ENCODE peak calls at places on chromosomes 5 and 9, in seven cellular contexts. Q is psoas muscle, I is small intestine, M is hepatocyte, U is tibial artery, Y is WERI-Rb-1, C is body of pancreas. T is an unnamed sample.

GRCh38 chr5:76175051-76175666 is 92.0 kb downstream of the SV2C start:
- DNase-seq in Q (no peak), I (peak; percentile 71), M (peak; percentile 72), U (no peak), Y (peak; percentile 75), C (peak; percentile 65), T (peak; percentile 84)

GRCh38 chr5:170430871-170431437 is 41.8 kb upstream of the KCNMB1 start:
- DNase-seq in Q (no peak), I (no peak), M (peak; percentile 28), U (no peak), Y (no peak), C (no peak), T (no peak)

GRCh38 chr5:110817437-110817836 is 78.6 kb downstream of the SLC25A46 start:
- DNase-seq in Q (no peak), I (no peak), M (no peak), U (no peak), Y (no peak), C (no peak), T (no peak)

GRCh38 chr5:150285114-150285513 is 4.5 kb downstream of the CAMK2A start:
- DNase-seq in Q (no peak), I (no peak), M (no peak), U (no peak), Y (no peak), C (no peak), T (no peak)

GRCh38 chr5:113156271-113156878 is 179.8 kb downstream of the DCP2 start:
- DNase-seq in Q (no peak), I (no peak), M (no peak), U (no peak), Y (no peak), C (no peak), T (no peak)

GRCh38 chr9:91162311-91162710 is 199.4 kb downstream of the AUH start:
- DNase-seq in Q (no peak), I (no peak), M (no peak), U (no peak), Y (no peak), C (no peak), T (no peak)

GRCh38 chr5:58462623-58463230 is 2.8 kb upstream of the PLK2 start:
- DNase-seq in Q (no peak), I (peak; percentile 77), M (peak; percentile 68), U (peak; percentile 28), Y (peak; percentile 22), C (peak; percentile 40), T (peak; percentile 24)

GRCh38 chr9:126411225-126411947 is 84.8 kb downstream of the MVB12B start:
- DNase-seq in Q (no peak), I (peak; percentile 35), M (no peak), U (no peak), Y (no peak), C (no peak), T (no peak)

GRCh38 chr5:62149894-62150293 is 156.1 kb upstream of the KIF2A start:
- DNase-seq in Q (no peak), I (no peak), M (no peak), U (no peak), Y (no peak), C (no peak), T (no peak)

GRCh38 chr9:105233836-105234235 is 10.6 kb upstream of the SLC44A1 start:
- DNase-seq in Q (no peak), I (no peak), M (no peak), U (no peak), Y (no peak), C (no peak), T (no peak)

GRCh38 chr5:41270423-41271251 is 57.3 kb upstream of the C6 start:
- DNase-seq in Q (no peak), I (peak; percentile 78), M (peak; percentile 68), U (peak; percentile 41), Y (peak; percentile 25), C (peak; percentile 64), T (peak; percentile 6)

GRCh38 chr5:95859327-95860060 is 37.0 kb upstream of the GLRX start:
- DNase-seq in Q (no peak), I (no peak), M (peak; percentile 54), U (no peak), Y (no peak), C (peak; percentile 43), T (no peak)

GRCh38 chr9:134320916-134321570 is 5.2 kb upstream of the RXRA start:
- DNase-seq in Q (peak; percentile 57), I (peak; percentile 42), M (peak; percentile 74), U (peak; percentile 19), Y (no peak), C (peak; percentile 24), T (peak; percentile 69)

GRCh38 chr9:134318481-134318891 is 7.8 kb upstream of the RXRA start:
- DNase-seq in Q (peak; percentile 41), I (no peak), M (no peak), U (no peak), Y (no peak), C (peak; percentile 11), T (no peak)

GRCh38 chr9:134318941-134319305 is 7.3 kb upstream of the RXRA start:
- DNase-seq in Q (peak; percentile 31), I (no peak), M (no peak), U (no peak), Y (no peak), C (no peak), T (no peak)

GRCh38 chr9:134320195-134320885 is 5.9 kb upstream of the RXRA start:
- DNase-seq in Q (peak; percentile 41), I (no peak), M (peak; percentile 48), U (no peak), Y (no peak), C (peak; percentile 8), T (peak; percentile 61)

DNA sequence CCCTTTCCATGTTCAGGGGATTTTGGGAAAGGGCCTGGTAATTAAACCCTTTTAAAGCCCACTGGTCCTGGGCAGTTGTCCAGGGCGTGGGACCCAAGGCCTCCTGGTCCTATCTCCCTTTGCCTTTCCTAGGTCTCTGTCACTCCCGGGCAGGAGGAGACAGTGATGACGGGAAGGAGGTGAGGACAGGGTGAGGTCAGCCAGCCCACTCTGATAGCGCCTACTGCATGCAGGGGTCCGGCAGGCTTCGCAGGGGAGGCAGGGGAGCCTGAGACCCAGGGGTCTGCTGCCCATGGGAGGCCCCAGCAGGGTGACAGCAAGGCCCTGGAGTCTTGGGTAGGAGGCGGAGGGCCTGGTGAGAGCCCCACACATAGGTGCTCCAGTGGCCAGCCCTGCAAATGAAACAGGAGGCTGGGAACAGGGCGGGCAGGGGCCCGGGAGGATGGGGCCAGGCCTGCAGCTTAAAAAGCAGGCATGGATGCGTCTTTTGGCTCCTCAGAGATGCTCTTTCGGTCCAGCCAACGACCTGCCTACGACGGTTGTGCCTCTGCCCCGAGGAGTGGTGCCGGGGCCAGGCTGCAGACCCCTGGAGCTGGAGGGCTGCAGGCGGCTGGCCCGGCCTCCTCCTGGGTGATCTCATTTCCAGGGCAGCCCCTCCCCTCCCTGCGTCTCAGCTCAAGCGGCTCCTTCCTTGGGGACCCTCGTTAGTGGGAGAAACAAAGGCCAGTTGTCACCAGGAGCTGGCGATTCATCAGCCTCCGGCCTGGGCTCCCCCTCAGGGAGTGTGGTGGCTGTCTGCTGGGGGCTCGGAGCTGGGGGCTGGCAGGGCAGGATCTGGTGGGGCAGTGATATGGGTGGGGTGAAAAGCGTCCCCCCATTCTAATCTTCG is 6.7 kb upstream of the RXRA start:
- DNase-seq in Q (peak; percentile 45), I (no peak), M (no peak), U (no peak), Y (no peak), C (peak; percentile 10), T (peak; percentile 76)
- H3K4me3 ChIP-seq in Q (no peak overlapping the region), I (no peak overlapping the region), M (no peak overlapping the region), U (no peak overlapping the region), Y (no peak overlapping the region), C (no peak overlapping the region), T (no peak overlapping the region)

GRCh38 chr5:132819468-132819867 is 6.4 kb downstream of the SOWAHA start:
- DNase-seq in Q (no peak), I (peak; percentile 47), M (no peak), U (no peak), Y (no peak), C (no peak), T (peak; percentile 62)

GRCh38 chr5:132822650-132823480 is 7.6 kb downstream of the SHROOM1 start:
- DNase-seq in Q (no peak), I (no peak), M (peak; percentile 76), U (no peak), Y (no peak), C (peak; percentile 58), T (peak; percentile 94)

GRCh38 chr5:132820162-132820754 is 7.2 kb downstream of the SOWAHA start:
- DNase-seq in Q (peak; percentile 93), I (peak; percentile 97), M (peak; percentile 95), U (peak; percentile 94), Y (peak; percentile 91), C (peak; percentile 93), T (peak; percentile 93)

GRCh38 chr5:132821791-132822190 is 8.7 kb downstream of the SHROOM1 start:
- DNase-seq in Q (no peak), I (no peak), M (peak; percentile 47), U (no peak), Y (no peak), C (no peak), T (no peak)

DNA sequence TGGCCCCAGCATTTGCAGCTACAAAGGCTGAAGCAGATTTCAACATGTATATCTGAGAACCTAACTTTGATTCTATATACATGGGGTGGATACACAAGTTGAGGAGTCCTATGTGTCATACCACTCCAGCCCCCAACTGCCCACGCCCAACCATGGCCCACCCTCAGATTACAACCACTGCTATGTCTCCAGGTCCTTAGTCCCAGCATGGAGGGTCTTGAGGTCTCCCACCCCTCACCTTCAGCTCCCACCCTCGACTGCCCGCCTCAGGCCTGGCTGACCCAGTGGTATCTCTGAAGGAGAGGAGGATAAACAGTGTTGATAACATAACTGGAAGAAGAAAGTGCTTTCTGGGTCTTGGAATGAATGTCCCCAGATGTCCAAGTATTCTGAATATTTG is 8.2 kb downstream of the SOWAHA start:
- DNase-seq in Q (no peak), I (no peak), M (no peak), U (no peak), Y (no peak), C (no peak), T (no peak)
- H3K27me3 ChIP-seq in Q (peaks cover 3% of the 10 kb centered on the region), I (no peaks in the 10 kb centered on the region), M (no peaks in the 10 kb centered on the region), U (no peaks in the 10 kb centered on the region), Y (no peaks in the 10 kb centered on the region), C (no peaks in the 10 kb centered on the region), T (peaks cover 41% of the 10 kb centered on the region)

DNA sequence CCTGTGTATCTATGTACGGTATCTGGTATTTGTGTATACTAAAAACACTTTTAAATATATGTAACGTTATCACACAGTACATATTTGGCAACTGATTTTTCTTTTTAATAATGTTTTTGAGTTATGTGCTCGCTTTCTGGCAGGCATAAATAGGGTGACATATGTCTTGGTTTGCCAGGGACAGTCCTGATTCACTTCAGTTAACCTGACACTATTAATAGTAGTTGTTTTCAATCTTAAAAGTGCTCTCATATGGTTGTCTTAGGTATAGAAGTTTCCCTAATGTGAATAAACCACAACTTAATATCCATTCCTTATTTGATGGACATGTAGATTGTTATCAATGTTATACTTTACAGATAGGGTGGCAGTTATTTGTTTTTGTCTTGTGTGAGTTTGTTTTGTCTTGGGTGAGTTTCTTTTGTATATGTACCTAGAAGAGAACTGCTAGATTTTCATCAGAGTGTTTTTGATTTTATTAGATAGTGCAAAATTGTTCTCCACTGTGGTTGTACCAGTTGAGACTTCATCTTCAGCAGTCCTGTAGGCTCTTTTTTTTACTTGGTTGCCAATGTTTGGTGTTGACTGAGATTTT is 7.9 kb downstream of the G3BP1 start:
- DNase-seq in Q (no peak), I (no peak), M (no peak), U (no peak), Y (no peak), C (no peak), T (no peak)
- H3K36me3 ChIP-seq in Q (no peaks in the 10 kb centered on the region), I (no peaks in the 10 kb centered on the region), M (no peaks in the 10 kb centered on the region), U (no peaks in the 10 kb centered on the region), Y (peaks cover 23% of the 10 kb centered on the region), C (no peaks in the 10 kb centered on the region), T (no peaks in the 10 kb centered on the region)

GRCh38 chr5:6557807-6558575 is 74.9 kb downstream of the NSUN2 start:
- DNase-seq in Q (no peak), I (no peak), M (no peak), U (no peak), Y (no peak), C (no peak), T (no peak)
- H3K4me3 ChIP-seq in Q (no peak overlapping the region), I (no peak overlapping the region), M (no peak overlapping the region), U (no peak overlapping the region), Y (no peak overlapping the region), C (no peak overlapping the region), T (no peak overlapping the region)